ENCODE peak calls at places on chromosomes 2 and 18, in eight cellular contexts. O is NCI-H524; K is activated CD4-positive, CD25-positive, alpha-beta regulatory T cell; I is T-helper 1 cell; Z is coronary artery; J is Panc1; V is astrocyte of the spinal cord; W is AG04450. F is an unnamed sample.

GRCh38 chr18:9992988-9993845 is 79.4 kb downstream of the VAPA start:
- DNase-seq in J (no peak), V (no peak), Z (no peak), I (no peak), O (no peak), K (no peak), W (no peak), F (no peak)

GRCh38 chr2:209772316-209772715 is 684 bp downstream of the UNC80 start:
- DNase-seq in J (no peak), W (no peak), V (no peak), I (no peak), K (no peak), Z (no peak), O (peak), F (no peak)

GRCh38 chr2:167142554-167142953 is 254.3 kb downstream of the XIRP2 start:
- DNase-seq in V (no peak), W (no peak), Z (no peak), I (no peak), J (no peak), O (no peak), K (no peak), F (no peak)

GRCh38 chr18:13216732-13217465 is 1.7 kb upstream of the LDLRAD4 start:
- DNase-seq in J (no peak), Z (peak), W (no peak), O (peak), K (peak), I (peak), V (no peak), F (no peak)

GRCh38 chr18:57447154-57447621 is 12.0 kb downstream of the ONECUT2 start:
- DNase-seq in Z (no peak), W (no peak), V (peak), O (no peak), J (no peak), K (no peak), I (no peak), F (peak)

GRCh38 chr2:109374548-109375130 is 239.1 kb downstream of the SEPTIN10 start:
- DNase-seq in Z (peak), I (no peak), V (no peak), K (no peak), O (no peak), W (no peak), J (no peak), F (peak)

GRCh38 chr2:147352294-147352693 is 492.5 kb upstream of the ACVR2A start:
- DNase-seq in K (no peak), I (no peak), V (no peak), J (no peak), O (no peak), W (no peak), Z (no peak), F (no peak)

GRCh38 chr2:200728630-200729029 is 83.1 kb upstream of the BZW1 start:
- DNase-seq in O (no peak), I (no peak), Z (no peak), K (no peak), V (peak), W (peak), J (no peak), F (no peak)

GRCh38 chr2:172845008-172845670 is 109.5 kb downstream of the RAPGEF4 start:
- DNase-seq in I (no peak), K (no peak), Z (no peak), O (peak), W (no peak), V (no peak), J (no peak), F (no peak)

GRCh38 chr2:43178602-43179542 is 47.5 kb downstream of the ZFP36L2 start:
- DNase-seq in O (peak), J (no peak), Z (peak), K (no peak), I (no peak), V (peak), W (peak), F (no peak)

GRCh38 chr2:120761911-120762310 is 26.2 kb downstream of the GLI2 start:
- DNase-seq in I (no peak), Z (no peak), O (no peak), W (no peak), K (no peak), V (no peak), J (no peak), F (peak)

GRCh38 chr18:46624127-46624526 is 32.9 kb downstream of the LOXHD1 start:
- DNase-seq in I (no peak), K (no peak), Z (peak), W (no peak), J (no peak), V (no peak), O (no peak), F (peak)

GRCh38 chr2:28321426-28321825 is 71.2 kb upstream of the FOSL2 start:
- DNase-seq in K (no peak), I (no peak), V (peak), W (no peak), Z (no peak), J (no peak), O (no peak), F (no peak)

GRCh38 chr2:29113891-29114321 is 1.3 kb upstream of the CLIP4 start:
- DNase-seq in W (no peak), J (peak), O (peak), K (no peak), I (no peak), V (peak), Z (no peak), F (no peak)

GRCh38 chr2:107025869-107026380 is 140.0 kb upstream of the ST6GAL2 start:
- DNase-seq in J (peak), I (no peak), W (no peak), O (no peak), Z (no peak), K (no peak), V (peak), F (no peak)

GRCh38 chr2:146527166-146527565 is 1317.7 kb upstream of the ACVR2A start:
- DNase-seq in K (no peak), O (no peak), J (no peak), Z (no peak), V (no peak), W (no peak), I (no peak), F (no peak)

GRCh38 chr2:149690825-149691224 is 103.2 kb upstream of the MMADHC start:
- DNase-seq in V (no peak), I (no peak), W (no peak), J (no peak), K (no peak), O (no peak), Z (no peak), F (no peak)

GRCh38 chr18:74972354-74972753 is 236.6 kb downstream of the PTGR3 start:
- DNase-seq in K (no peak), V (no peak), W (no peak), J (no peak), Z (no peak), I (no peak), O (no peak), F (no peak)

GRCh38 chr2:201952212-201952611 is 81.4 kb upstream of the FZD7 start:
- DNase-seq in Z (no peak), J (no peak), V (no peak), I (no peak), K (no peak), O (peak), W (no peak), F (no peak)

GRCh38 chr18:45637546-45638327 is 22.5 kb downstream of the SLC14A2 start:
- DNase-seq in V (no peak), K (no peak), J (no peak), O (no peak), W (no peak), I (no peak), Z (no peak), F (no peak)

GRCh38 chr18:51803029-51803428 is 537.0 kb upstream of the DCC start:
- DNase-seq in J (no peak), V (no peak), K (no peak), O (no peak), I (no peak), Z (no peak), W (no peak), F (no peak)

GRCh38 chr18:58256316-58257080 is 212.5 kb downstream of the NEDD4L start:
- DNase-seq in O (no peak), K (no peak), W (no peak), Z (no peak), I (no peak), V (no peak), J (no peak), F (no peak)

GRCh38 chr2:132662742-132663141 is 7.3 kb downstream of the LYPD1 start:
- DNase-seq in O (no peak), W (peak), V (peak), K (no peak), I (no peak), J (no peak), Z (no peak), F (no peak)

GRCh38 chr18:33757037-33757436 is 179.0 kb downstream of the ASXL3 start:
- DNase-seq in J (no peak), K (no peak), I (no peak), W (no peak), V (peak), O (peak), Z (no peak), F (no peak)

GRCh38 chr18:79199691-79200374 is 130.6 kb downstream of the ATP9B start:
- DNase-seq in V (peak), W (no peak), O (no peak), K (no peak), J (no peak), I (no peak), Z (no peak), F (no peak)

GRCh38 chr2:27652341-27652740 is 11.1 kb downstream of the SUPT7L start:
- DNase-seq in K (no peak), O (no peak), Z (no peak), J (no peak), W (no peak), I (no peak), V (no peak), F (no peak)

GRCh38 chr2:120606280-120606679 is 129.4 kb upstream of the GLI2 start:
- DNase-seq in O (no peak), V (no peak), J (no peak), I (no peak), W (no peak), Z (no peak), K (no peak), F (no peak)

GRCh38 chr2:22787745-22788144 is 597.2 kb upstream of the KLHL29 start:
- DNase-seq in Z (no peak), O (no peak), K (no peak), I (no peak), W (no peak), V (no peak), J (no peak), F (no peak)

GRCh38 chr18:45287531-45287930 is 327.7 kb upstream of the SLC14A2 start:
- DNase-seq in W (no peak), Z (no peak), O (no peak), I (no peak), V (no peak), K (no peak), J (no peak), F (no peak)

GRCh38 chr2:219104107-219105050 is 43.7 kb upstream of the IHH start:
- DNase-seq in K (no peak), Z (no peak), O (peak), I (no peak), W (no peak), V (peak), J (no peak), F (no peak)

GRCh38 chr18:56245856-56246575 is 392.4 kb downstream of the TXNL1 start:
- DNase-seq in V (peak), Z (no peak), W (peak), K (no peak), O (no peak), J (no peak), I (no peak), F (no peak)

GRCh38 chr2:49224426-49225010 is 70.2 kb upstream of the FSHR start:
- DNase-seq in I (no peak), K (no peak), J (no peak), V (no peak), W (no peak), O (no peak), Z (no peak), F (no peak)

GRCh38 chr2:62705007-62705829 is at the start of gene EHBP1:
- DNase-seq in K (peak), O (peak), V (peak), I (peak), J (peak), Z (peak), W (peak), F (peak)

GRCh38 chr18:13464432-13465125 is 246.0 kb downstream of the LDLRAD4 start:
- DNase-seq in W (no peak), J (no peak), K (peak), Z (no peak), I (peak), O (no peak), V (no peak), F (no peak)

GRCh38 chr2:43832457-43832856 is 6.2 kb downstream of the ABCG5 start:
- DNase-seq in W (no peak), V (peak), J (no peak), O (no peak), Z (no peak), K (no peak), I (no peak), F (no peak)

GRCh38 chr18:7593194-7593819 is 26.2 kb downstream of the PTPRM start:
- DNase-seq in V (no peak), O (no peak), W (no peak), J (no peak), K (no peak), I (no peak), Z (no peak), F (no peak)

F was measured in type B pancreatic cell.